ENCODE peak calls at places on chromosomes 16 and 17, in nine cellular contexts. R is astrocyte of the spinal cord; Y is activated B cell treated with CpG ODN at 0.5 μM for 24 hours; Z is NCI-H2081; E is right atrium auricular region; J is T1000; B is CD4-positive, alpha-beta T cell; D is NCI-H1048; F is NCI-H1417 treated with DMSO at 0.1 percent for 48 hours. W is an unnamed sample.
A peak's percentile ranks its signal among the peaks of the same experiment; 100 is the strongest.

GRCh38 chr17:68824707-68825106 is 130.5 kb downstream of the ABCA8 start:
- DNase-seq in R (no peak), Y (no peak), Z (no peak), E (no peak), J (no peak), B (no peak), D (no peak), F (no peak), W (no peak)

GRCh38 chr16:89102035-89102776 is 8.6 kb downstream of the ACSF3 start:
- DNase-seq in R (no peak), Y (no peak), Z (no peak), E (no peak), J (no peak), B (no peak), D (no peak), F (no peak), W (no peak)

GRCh38 chr16:57623251-57624043 is 5.0 kb upstream of the ADGRG1 start:
- DNase-seq in R (peak; percentile 52), Y (no peak), Z (no peak), E (no peak), J (no peak), B (no peak), D (no peak), F (no peak), W (peak; percentile 53)

GRCh38 chr17:28746611-28747045 is 2.8 kb downstream of the TRAF4 start:
- DNase-seq in R (no peak), Y (no peak), Z (peak; percentile 20), E (no peak), J (no peak), B (no peak), D (no peak), F (no peak), W (peak; percentile 26)

GRCh38 chr17:38550661-38551060 is 55.1 kb downstream of the SRCIN1 start:
- DNase-seq in R (peak; percentile 14), Y (no peak), Z (no peak), E (peak; percentile 61), J (no peak), B (no peak), D (no peak), F (no peak), W (peak; percentile 5)

GRCh38 chr16:4081577-4082021 is 34.6 kb downstream of the ADCY9 start:
- DNase-seq in R (no peak), Y (no peak), Z (no peak), E (peak; percentile 44), J (no peak), B (peak; percentile 14), D (no peak), F (no peak), W (no peak)

GRCh38 chr17:64401941-64402340 is 11.3 kb upstream of the PECAM1 start:
- DNase-seq in R (no peak), Y (no peak), Z (no peak), E (no peak), J (no peak), B (no peak), D (no peak), F (no peak), W (no peak)

GRCh38 chr17:17073627-17074521 is 31.6 kb downstream of the MPRIP start:
- DNase-seq in R (peak; percentile 22), Y (no peak), Z (no peak), E (no peak), J (no peak), B (no peak), D (no peak), F (no peak), W (peak; percentile 52)

GRCh38 chr17:27466376-27466747 is 10.1 kb downstream of the KSR1 start:
- DNase-seq in R (no peak), Y (no peak), Z (no peak), E (no peak), J (no peak), B (no peak), D (no peak), F (no peak), W (no peak)

GRCh38 chr16:25148568-25149215 is 37.1 kb downstream of the LCMT1 start:
- DNase-seq in R (no peak), Y (no peak), Z (no peak), E (no peak), J (no peak), B (no peak), D (no peak), F (no peak), W (no peak)

GRCh38 chr16:67902831-67903230 is 9.8 kb downstream of the PSKH1 start:
- DNase-seq in R (no peak), Y (no peak), Z (no peak), E (no peak), J (no peak), B (no peak), D (no peak), F (no peak), W (no peak)

GRCh38 chr17:78205124-78205775 is 8.8 kb upstream of the BIRC5 start:
- DNase-seq in R (no peak), Y (no peak), Z (no peak), E (no peak), J (no peak), B (no peak), D (no peak), F (no peak), W (no peak)

GRCh38 chr17:19412510-19412909 is 1.5 kb downstream of the RNF112 start:
- DNase-seq in R (no peak), Y (no peak), Z (no peak), E (no peak), J (no peak), B (no peak), D (no peak), F (no peak), W (no peak)

GRCh38 chr16:5069048-5069447 is 2.6 kb upstream of the ALG1 start:
- DNase-seq in R (no peak), Y (no peak), Z (no peak), E (no peak), J (no peak), B (no peak), D (no peak), F (no peak), W (no peak)

GRCh38 chr16:2476741-2477140 is 1.8 kb downstream of the TBC1D24 start:
- DNase-seq in R (no peak), Y (no peak), Z (no peak), E (no peak), J (no peak), B (no peak), D (no peak), F (no peak), W (no peak)

GRCh38 chr16:3467920-3468319 is 24.4 kb downstream of the NAA60 start:
- DNase-seq in R (peak; percentile 42), Y (no peak), Z (no peak), E (no peak), J (no peak), B (no peak), D (peak; percentile 49), F (no peak), W (peak; percentile 67)

GRCh38 chr16:75433732-75434413 is 570 bp upstream of the CFDP1 start:
- DNase-seq in R (peak; percentile 96), Y (no peak), Z (peak; percentile 66), E (peak; percentile 81), J (peak; percentile 65), B (no peak), D (no peak), F (peak; percentile 71), W (peak; percentile 98)

GRCh38 chr17:36888236-36888957 is 48.9 kb upstream of the LHX1 start:
- DNase-seq in R (no peak), Y (no peak), Z (no peak), E (no peak), J (no peak), B (no peak), D (no peak), F (no peak), W (no peak)

GRCh38 chr17:79628861-79629547 is 18.2 kb upstream of the RBFOX3 start:
- DNase-seq in R (no peak), Y (peak; percentile 2), Z (no peak), E (peak; percentile 51), J (no peak), B (no peak), D (no peak), F (no peak), W (no peak)

GRCh38 chr17:2056221-2057129 is 1.6 kb downstream of the HIC1 start:
- DNase-seq in R (peak; percentile 73), Y (peak; percentile 60), Z (no peak), E (no peak), J (no peak), B (peak; percentile 40), D (no peak), F (no peak), W (peak; percentile 77)